ENCODE peak calls at places on chromosomes 6 and 20, in six cellular contexts. J is GM23248, U is EH, C is HEK293T, E is COR-L47, L is fibroblast of lung. F is an unnamed sample.

GRCh38 chr20:4999788-5000187 is 1.5 kb downstream of the SLC23A2 start:
- DNase-seq in J (no peak), U (no peak), C (no peak), E (peak; percentile 49), L (no peak), F (no peak)

GRCh38 chr6:151647871-151648639 is 154.2 kb downstream of the CCDC170 start:
- DNase-seq in J (peak; percentile 33), U (peak; percentile 16), C (peak; percentile 33), E (no peak), L (no peak), F (peak; percentile 39)

GRCh38 chr6:36911946-36912555 is 26.3 kb downstream of the C6orf89 start:
- DNase-seq in J (no peak), U (peak; percentile 14), C (no peak), E (no peak), L (no peak), F (no peak)

GRCh38 chr20:11686900-11687543 is 230.7 kb upstream of the BTBD3 start:
- DNase-seq in J (peak; percentile 27), U (peak; percentile 7), C (no peak), E (peak; percentile 65), L (peak; percentile 14), F (no peak)

GRCh38 chr6:91436448-91436847 is 849.6 kb upstream of the MAP3K7 start:
- DNase-seq in J (no peak), U (no peak), C (no peak), E (no peak), L (no peak), F (no peak)

GRCh38 chr6:711925-712324 is 19.0 kb upstream of the EXOC2 start:
- DNase-seq in J (no peak), U (peak; percentile 11), C (no peak), E (no peak), L (no peak), F (no peak)

GRCh38 chr6:72365773-72366172 is 256.1 kb upstream of the KCNQ5 start:
- DNase-seq in J (no peak), U (no peak), C (no peak), E (no peak), L (no peak), F (no peak)

GRCh38 chr6:3797231-3798200 is 46.0 kb upstream of the PXDC1 start:
- DNase-seq in J (peak; percentile 76), U (peak; percentile 91), C (no peak), E (no peak), L (peak; percentile 47), F (no peak)

GRCh38 chr6:17352302-17352701 is 41.1 kb upstream of the CAP2 start:
- DNase-seq in J (peak; percentile 21), U (peak; percentile 69), C (no peak), E (no peak), L (no peak), F (no peak)

GRCh38 chr6:122663981-122664380 is 53.8 kb downstream of the PKIB start:
- DNase-seq in J (no peak), U (no peak), C (no peak), E (no peak), L (peak; percentile 42), F (no peak)

GRCh38 chr20:38728911-38729642 is 4.8 kb downstream of the SLC32A1 start:
- DNase-seq in J (no peak), U (no peak), C (no peak), E (peak; percentile 37), L (no peak), F (no peak)

GRCh38 chr6:37311666-37312473 is 41.9 kb upstream of the RNF8 start:
- DNase-seq in J (peak; percentile 57), U (peak; percentile 80), C (no peak), E (no peak), L (peak; percentile 5), F (no peak)

GRCh38 chr6:169292340-169293124 is 38.9 kb upstream of the THBS2 start:
- DNase-seq in J (peak; percentile 94), U (peak; percentile 97), C (no peak), E (no peak), L (peak; percentile 94), F (peak; percentile 16)

GRCh38 chr20:58870293-58871014 is 17.9 kb downstream of the GNAS start:
- DNase-seq in J (peak; percentile 71), U (peak; percentile 72), C (peak; percentile 79), E (peak; percentile 53), L (peak; percentile 64), F (peak; percentile 93)

GRCh38 chr20:57397004-57397692 is 6.0 kb downstream of the RBM38 start:
- DNase-seq in J (no peak), U (no peak), C (no peak), E (no peak), L (no peak), F (no peak)

GRCh38 chr6:4973972-4974885 is 29.6 kb downstream of the RPP40 start:
- DNase-seq in J (peak; percentile 72), U (peak; percentile 49), C (peak; percentile 42), E (peak; percentile 79), L (peak; percentile 72), F (no peak)

GRCh38 chr6:139538366-139538765 is 163.9 kb upstream of the CITED2 start:
- DNase-seq in J (no peak), U (no peak), C (no peak), E (no peak), L (no peak), F (no peak)

GRCh38 chr20:25248501-25249172 is 752 bp downstream of the PYGB start:
- DNase-seq in J (peak; percentile 76), U (peak; percentile 61), C (peak; percentile 49), E (peak; percentile 29), L (peak; percentile 31), F (no peak)

GRCh38 chr20:23587631-23588030 is 18.1 kb downstream of the CST9 start:
- DNase-seq in J (no peak), U (no peak), C (no peak), E (no peak), L (no peak), F (no peak)

GRCh38 chr6:170048615-170049256 is 242.1 kb downstream of the DLL1 start:
- DNase-seq in J (peak; percentile 79), U (no peak), C (no peak), E (no peak), L (peak; percentile 79), F (peak; percentile 8)

GRCh38 chr6:132235596-132236280 is 165.5 kb downstream of the MOXD1 start:
- DNase-seq in J (peak; percentile 50), U (peak; percentile 85), C (no peak), E (no peak), L (no peak), F (no peak)

GRCh38 chr6:116255246-116255800 is 1.4 kb upstream of the TSPYL4 start:
- DNase-seq in J (peak; percentile 37), U (peak; percentile 25), C (no peak), E (no peak), L (peak; percentile 20), F (no peak)

GRCh38 chr6:143884161-143884560 is 19.9 kb downstream of the ZC2HC1B start:
- DNase-seq in J (peak; percentile 6), U (peak; percentile 11), C (no peak), E (no peak), L (peak; percentile 20), F (no peak)

GRCh38 chr6:73903155-73903554 is 207.2 kb downstream of the CD109 start:
- DNase-seq in J (no peak), U (no peak), C (no peak), E (no peak), L (no peak), F (no peak)

GRCh38 chr6:37674161-37674560 is 23.5 kb downstream of the MDGA1 start:
- DNase-seq in J (no peak), U (no peak), C (no peak), E (no peak), L (no peak), F (no peak)

GRCh38 chr6:2448826-2449571 is 203.6 kb upstream of the GMDS start:
- DNase-seq in J (peak; percentile 84), U (peak; percentile 88), C (peak; percentile 73), E (peak; percentile 54), L (peak; percentile 88), F (peak; percentile 68)

GRCh38 chr6:106511274-106512047 is 117.8 kb downstream of the RTN4IP1 start:
- DNase-seq in J (peak; percentile 83), U (peak; percentile 76), C (no peak), E (no peak), L (peak; percentile 34), F (no peak)